ENCODE peak calls at places on chromosomes 6 and 20, in six cellular contexts. A, M, K, C, L and W are unnamed samples.

GRCh38 chr20:62823688-62824475 is 7.0 kb downstream of the COL9A3 start:
- DNase-seq in K (no peak), C (no peak), M (no peak), A (no peak), L (no peak), W (no peak)

GRCh38 chr6:146358341-146359046 is 185.1 kb upstream of the RAB32 start:
- DNase-seq in A (no peak), M (peak; percentile 74), L (no peak), K (no peak), C (peak; percentile 29), W (no peak)

GRCh38 chr6:48429610-48430009 is 318.6 kb upstream of the PTCHD4 start:
- DNase-seq in K (no peak), L (no peak), C (no peak), M (peak; percentile 12), A (no peak), W (no peak)

GRCh38 chr6:147699637-147700036 is 191.1 kb downstream of the SAMD5 start:
- DNase-seq in C (no peak), A (no peak), L (no peak), M (peak; percentile 34), K (no peak), W (no peak)

GRCh38 chr6:136945626-136946235 is 23.6 kb downstream of the SLC35D3 start:
- DNase-seq in K (no peak), M (no peak), L (no peak), C (no peak), A (no peak), W (no peak)

GRCh38 chr6:47047479-47048411 is 5.6 kb upstream of the ADGRF1 start:
- DNase-seq in L (peak; percentile 38), K (peak; percentile 50), A (peak; percentile 45), M (peak; percentile 91), C (peak; percentile 70), W (peak; percentile 16)

GRCh38 chr6:144277605-144278227 is 7.4 kb upstream of the UTRN start:
- DNase-seq in C (no peak), L (no peak), A (no peak), K (no peak), M (no peak), W (no peak)

GRCh38 chr6:137350857-137351256 is 131.7 kb upstream of the IFNGR1 start:
- DNase-seq in C (no peak), M (no peak), K (no peak), A (no peak), L (no peak), W (no peak)

GRCh38 chr6:84107495-84107894 is 73.9 kb downstream of the MRAP2 start:
- DNase-seq in L (no peak), C (no peak), A (no peak), M (no peak), K (no peak), W (no peak)

GRCh38 chr6:108080010-108080780 is 5.7 kb upstream of the OSTM1 start:
- DNase-seq in L (no peak), M (peak; percentile 61), A (no peak), C (peak; percentile 51), K (no peak), W (no peak)

GRCh38 chr20:35506179-35506578 is 23.3 kb downstream of the C20orf173 start:
- DNase-seq in C (no peak), A (no peak), L (no peak), M (no peak), K (no peak), W (no peak)